ENCODE peak calls at places on chromosomes 2 and 18, in four cellular contexts. One of them, this sample, is unnamed.

GRCh38 chr2:119338826-119339561 is 27.6 kb downstream of the C2orf76 start:
- DNase-seq in A549: no peak
- DNase-seq in NB4: peak
- DNase-seq in transverse colon: peak
- DNase-seq in this sample: no peak

GRCh38 chr2:218857371-218858137 is 2.1 kb upstream of the WNT6 start:
- DNase-seq in NB4: no peak
- DNase-seq in transverse colon: no peak
- DNase-seq in A549: no peak
- DNase-seq in this sample: peak

GRCh38 chr2:89825034-89825433 is 1133.6 kb downstream of the RPIA start:
- DNase-seq in transverse colon: no peak
- DNase-seq in NB4: no peak
- DNase-seq in A549: no peak
- DNase-seq in this sample: no peak

GRCh38 chr2:232714969-232715368 is 17.8 kb downstream of the GIGYF2 start:
- DNase-seq in transverse colon: no peak
- DNase-seq in A549: no peak
- DNase-seq in NB4: no peak
- DNase-seq in this sample: no peak

GRCh38 chr2:101969723-101970122 is 22.0 kb upstream of the IL1R2 start:
- DNase-seq in transverse colon: no peak
- DNase-seq in NB4: no peak
- DNase-seq in A549: no peak
- DNase-seq in this sample: no peak

GRCh38 chr2:18671363-18671762 is 82.0 kb upstream of the NT5C1B start:
- DNase-seq in transverse colon: no peak
- DNase-seq in A549: no peak
- DNase-seq in NB4: no peak
- DNase-seq in this sample: no peak

GRCh38 chr2:173059941-173060575 is 15.6 kb upstream of the MAP3K20 start:
- DNase-seq in NB4: no peak
- DNase-seq in A549: no peak
- DNase-seq in transverse colon: no peak
- DNase-seq in this sample: no peak

GRCh38 chr2:237951878-237952277 is 14.9 kb upstream of the UBE2F start:
- DNase-seq in A549: no peak
- DNase-seq in transverse colon: no peak
- DNase-seq in NB4: no peak
- DNase-seq in this sample: no peak

GRCh38 chr2:53672881-53673522 is 94.6 kb upstream of the CHAC2 start:
- DNase-seq in A549: no peak
- DNase-seq in NB4: no peak
- DNase-seq in transverse colon: no peak
- DNase-seq in this sample: no peak

GRCh38 chr2:101473581-101473910 is 1.4 kb downstream of the RFX8 start:
- DNase-seq in transverse colon: no peak
- DNase-seq in NB4: no peak
- DNase-seq in A549: no peak
- DNase-seq in this sample: no peak

GRCh38 chr2:36376319-36376765 is 20.8 kb downstream of the CRIM1 start:
- DNase-seq in transverse colon: peak
- DNase-seq in NB4: no peak
- DNase-seq in A549: peak
- DNase-seq in this sample: peak

GRCh38 chr18:5057348-5058012 is 139.6 kb downstream of the AKAIN1 start:
- DNase-seq in transverse colon: peak
- DNase-seq in NB4: peak
- DNase-seq in A549: peak
- DNase-seq in this sample: peak

GRCh38 chr2:121644715-121645114 is 4.5 kb downstream of the CLASP1 start:
- DNase-seq in transverse colon: no peak
- DNase-seq in NB4: no peak
- DNase-seq in A549: no peak
- DNase-seq in this sample: no peak

GRCh38 chr2:128531856-128532255 is 213.2 kb upstream of the HS6ST1 start:
- DNase-seq in NB4: peak
- DNase-seq in transverse colon: no peak
- DNase-seq in A549: no peak
- DNase-seq in this sample: no peak
- TF ChIP-seq CTCF in NB4: peak
- TF ChIP-seq CTCF in transverse colon: no peak
- TF ChIP-seq CTCF in A549: no peak
- TF ChIP-seq CTCF in this sample: no peak

GRCh38 chr2:191245869-191246531 is 796 bp downstream of the MYO1B start:
- DNase-seq in transverse colon: peak
- DNase-seq in A549: peak
- DNase-seq in NB4: peak
- DNase-seq in this sample: peak

GRCh38 chr2:191243154-191243553 is 2.0 kb upstream of the MYO1B start:
- DNase-seq in NB4: no peak
- DNase-seq in transverse colon: no peak
- DNase-seq in A549: no peak
- DNase-seq in this sample: no peak

GRCh38 chr2:191244350-191244749 is 854 bp upstream of the MYO1B start:
- DNase-seq in transverse colon: no peak
- DNase-seq in NB4: no peak
- DNase-seq in A549: no peak
- DNase-seq in this sample: no peak

GRCh38 chr2:191246820-191247380 is 1.7 kb downstream of the MYO1B start:
- DNase-seq in transverse colon: no peak
- DNase-seq in A549: no peak
- DNase-seq in NB4: no peak
- DNase-seq in this sample: no peak

DNA sequence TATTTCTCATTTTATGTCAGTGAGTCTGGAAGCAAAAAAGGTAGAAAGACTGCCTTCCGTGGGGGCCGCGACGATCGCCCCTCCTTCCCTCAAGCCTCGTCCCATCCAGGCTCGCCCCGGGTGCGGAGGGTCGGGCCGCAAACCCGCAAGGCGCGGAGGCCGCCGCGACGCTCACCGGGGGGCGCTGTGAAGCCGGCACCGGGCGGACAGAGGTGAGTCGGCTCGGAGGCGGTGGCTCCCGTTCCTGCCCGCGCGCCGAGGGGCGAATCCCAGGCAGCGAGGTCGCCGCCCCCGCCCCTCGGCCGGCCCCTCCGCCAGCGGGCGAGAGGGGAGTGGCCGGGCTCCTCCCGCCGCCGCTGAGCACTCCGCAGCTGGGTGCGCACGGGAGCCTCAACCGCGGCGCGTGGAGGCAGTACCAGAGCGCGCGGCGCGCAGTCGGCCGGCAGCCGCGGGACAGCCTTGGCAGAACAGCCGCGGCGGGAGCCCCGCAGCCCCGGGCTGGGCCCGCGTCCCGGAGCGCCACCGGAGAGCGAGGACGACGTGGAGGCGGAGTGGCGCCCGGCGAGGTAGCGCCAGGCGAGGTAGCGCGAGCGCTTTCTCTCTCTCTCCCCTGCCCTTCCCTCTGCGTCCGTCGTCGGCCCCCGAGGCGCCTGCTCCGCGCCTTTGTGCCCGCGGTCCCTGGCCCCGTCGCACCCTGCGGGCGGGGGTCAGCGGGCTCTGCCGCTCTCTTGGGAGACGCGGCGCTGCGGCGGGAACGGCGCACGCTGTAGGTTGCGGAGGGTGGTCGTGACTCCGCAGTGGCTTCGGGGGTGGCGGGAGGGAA is at the start of gene MYO1B:
- DNase-seq in NB4: peak
- DNase-seq in A549: peak
- DNase-seq in transverse colon: peak
- DNase-seq in this sample: peak
- TF ChIP-seq POLR2A in NB4: peak
- TF ChIP-seq POLR2A in A549: peak
- TF ChIP-seq POLR2A in transverse colon: peak
- TF ChIP-seq POLR2A in this sample: no peak

GRCh38 chr2:167294031-167294774 is 405.9 kb downstream of the XIRP2 start:
- DNase-seq in A549: peak
- DNase-seq in NB4: no peak
- DNase-seq in transverse colon: peak
- DNase-seq in this sample: peak
- TF ChIP-seq CTCF in A549: no peak
- TF ChIP-seq CTCF in NB4: no peak
- TF ChIP-seq CTCF in transverse colon: no peak
- TF ChIP-seq CTCF in this sample: no peak

DNA sequence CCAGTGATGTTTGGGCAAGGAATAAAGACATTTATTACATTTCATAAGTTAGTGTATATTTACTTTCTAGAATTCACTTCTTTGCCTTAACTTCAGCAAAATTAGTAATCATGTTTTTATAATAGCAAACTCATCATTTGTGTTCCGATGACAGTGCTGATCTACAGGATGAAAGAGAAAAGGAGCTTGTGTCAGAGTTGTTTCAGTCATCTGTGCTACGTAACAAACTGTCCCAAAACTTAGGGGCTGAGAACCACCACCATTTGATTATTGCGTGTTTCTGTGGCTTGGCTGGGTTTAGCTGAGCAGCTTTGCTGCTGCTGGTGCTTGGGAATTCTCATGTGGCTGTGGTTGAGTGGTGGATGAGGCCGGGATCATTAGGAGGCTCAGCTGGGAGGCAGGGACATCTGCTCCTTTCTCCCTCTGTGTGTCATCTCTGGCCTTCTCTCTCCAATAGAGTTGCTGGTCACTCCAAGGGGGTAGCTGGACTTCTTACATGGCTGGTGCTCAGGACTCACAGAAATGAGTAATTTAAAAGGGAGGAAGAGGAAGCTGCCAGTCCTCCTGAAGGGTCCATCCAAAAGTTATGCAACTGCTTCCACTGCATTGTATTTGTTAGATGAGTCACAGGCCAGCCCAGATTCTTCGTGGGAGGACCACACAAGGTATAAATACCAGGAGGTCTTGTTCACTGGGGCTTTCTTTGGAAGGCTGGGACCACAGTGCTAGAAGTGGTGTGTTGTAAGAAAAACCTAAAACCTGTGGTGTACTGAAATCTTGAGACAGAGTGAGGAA is 43.4 kb upstream of the HAAO start:
- DNase-seq in NB4: peak
- DNase-seq in A549: peak
- DNase-seq in transverse colon: peak
- DNase-seq in this sample: peak
- TF ChIP-seq POLR2A in NB4: no peak
- TF ChIP-seq POLR2A in A549: no peak
- TF ChIP-seq POLR2A in transverse colon: no peak
- TF ChIP-seq POLR2A in this sample: no peak